ENCODE peak calls at places on chromosomes 13 and 19, in eight cellular contexts. I, W, Q, Y, R, H, D and E are unnamed samples.

GRCh38 chr13:76846363-76846762 is 39.8 kb downstream of the KCTD12 start:
- DNase-seq in I (no peak), W (no peak), Q (no peak), Y (no peak), R (no peak), H (no peak), D (no peak), E (no peak)

GRCh38 chr13:50244913-50245574 is 229.8 kb downstream of the KCNRG start:
- DNase-seq in I (peak; percentile 80), W (peak; percentile 55), Q (peak; percentile 48), Y (peak; percentile 90), R (peak; percentile 6), H (peak; percentile 80), D (no peak), E (peak; percentile 65)

GRCh38 chr13:31380728-31381127 is 181.0 kb downstream of the B3GLCT start:
- DNase-seq in I (no peak), W (no peak), Q (no peak), Y (peak; percentile 6), R (no peak), H (no peak), D (no peak), E (no peak)

GRCh38 chr19:42293539-42293938 is 8.4 kb upstream of the PRR19 start:
- DNase-seq in I (no peak), W (no peak), Q (no peak), Y (no peak), R (no peak), H (peak; percentile 29), D (no peak), E (no peak)

GRCh38 chr13:48661112-48661511 is 7.4 kb downstream of the CYSLTR2 start:
- DNase-seq in I (no peak), W (no peak), Q (no peak), Y (no peak), R (no peak), H (no peak), D (no peak), E (no peak)

GRCh38 chr13:41019027-41019487 is at the start of gene ELF1:
- DNase-seq in I (peak; percentile 34), W (peak; percentile 57), Q (peak; percentile 45), Y (peak; percentile 72), R (peak; percentile 87), H (peak; percentile 67), D (peak; percentile 41), E (peak; percentile 88)

GRCh38 chr19:2454199-2454961 is 2.4 kb downstream of the LMNB2 start:
- DNase-seq in I (no peak), W (no peak), Q (no peak), Y (no peak), R (no peak), H (no peak), D (no peak), E (no peak)

GRCh38 chr19:2812414-2813234 is 7.0 kb upstream of the ZNF554 start:
- DNase-seq in I (no peak), W (no peak), Q (no peak), Y (no peak), R (no peak), H (no peak), D (no peak), E (no peak)

GRCh38 chr13:23407996-23408395 is 25.5 kb downstream of the SACS start:
- DNase-seq in I (no peak), W (no peak), Q (no peak), Y (no peak), R (no peak), H (no peak), D (no peak), E (no peak)

GRCh38 chr13:111114362-111115050 is 604 bp upstream of the ARHGEF7 start:
- DNase-seq in I (peak; percentile 50), W (peak; percentile 15), Q (peak; percentile 66), Y (peak; percentile 32), R (no peak), H (peak; percentile 44), D (no peak), E (no peak)

GRCh38 chr13:39588384-39588783 is 14.6 kb downstream of the LHFPL6 start:
- DNase-seq in I (no peak), W (no peak), Q (no peak), Y (no peak), R (no peak), H (no peak), D (no peak), E (no peak)

GRCh38 chr19:16892868-16893685 is 4.3 kb downstream of the F2RL3 start:
- DNase-seq in I (no peak), W (no peak), Q (no peak), Y (no peak), R (no peak), H (no peak), D (no peak), E (no peak)

GRCh38 chr19:42332059-42332458 is 6.6 kb downstream of the MEGF8 start:
- DNase-seq in I (no peak), W (no peak), Q (no peak), Y (no peak), R (no peak), H (no peak), D (no peak), E (no peak)

GRCh38 chr19:17777840-17778620 is 16.9 kb upstream of the B3GNT3 start:
- DNase-seq in I (peak; percentile 64), W (no peak), Q (peak; percentile 95), Y (peak; percentile 44), R (peak; percentile 38), H (peak; percentile 79), D (no peak), E (no peak)

GRCh38 chr13:42808572-42808971 is 27.2 kb downstream of the FAM216B start:
- DNase-seq in I (no peak), W (no peak), Q (no peak), Y (no peak), R (no peak), H (no peak), D (no peak), E (no peak)

GRCh38 chr19:7860902-7861618 is 13.1 kb downstream of the PRR36 start:
- DNase-seq in I (no peak), W (no peak), Q (no peak), Y (no peak), R (no peak), H (no peak), D (no peak), E (no peak)

GRCh38 chr19:40740747-40741146 is 9.5 kb downstream of the ACTMAP start:
- DNase-seq in I (peak; percentile 74), W (no peak), Q (no peak), Y (no peak), R (no peak), H (no peak), D (no peak), E (no peak)

GRCh38 chr13:102402292-102402691 is 444 bp upstream of the FGF14 start:
- DNase-seq in I (no peak), W (peak; percentile 56), Q (peak; percentile 18), Y (no peak), R (no peak), H (peak; percentile 75), D (no peak), E (no peak)

GRCh38 chr19:18996796-18997394 is 36.4 kb downstream of the SUGP2 start:
- DNase-seq in I (no peak), W (no peak), Q (no peak), Y (no peak), R (no peak), H (no peak), D (no peak), E (no peak)

GRCh38 chr19:46660008-46660517 is 919 bp downstream of the DACT3 start:
- DNase-seq in I (peak; percentile 35), W (no peak), Q (no peak), Y (no peak), R (no peak), H (peak; percentile 38), D (no peak), E (no peak)

GRCh38 chr19:5578094-5578846 is 10.5 kb upstream of the TINCR start:
- DNase-seq in I (peak; percentile 94), W (peak; percentile 40), Q (peak; percentile 50), Y (peak; percentile 38), R (peak; percentile 73), H (peak; percentile 85), D (peak; percentile 54), E (no peak)

GRCh38 chr19:17681505-17682125 is 6.5 kb downstream of the UNC13A start:
- DNase-seq in I (peak; percentile 74), W (peak; percentile 17), Q (peak; percentile 60), Y (peak; percentile 30), R (peak; percentile 60), H (peak; percentile 67), D (no peak), E (no peak)

GRCh38 chr19:38452430-38453366 is 19.2 kb downstream of the RYR1 start:
- DNase-seq in I (no peak), W (no peak), Q (peak; percentile 93), Y (no peak), R (peak; percentile 16), H (peak; percentile 63), D (no peak), E (no peak)

GRCh38 chr19:49592486-49593232 is 1.7 kb downstream of the PRR12 start:
- DNase-seq in I (no peak), W (no peak), Q (peak; percentile 44), Y (no peak), R (peak; percentile 16), H (peak; percentile 48), D (no peak), E (no peak)

GRCh38 chr19:1467512-1468273 is 11.3 kb downstream of the C19orf25 start:
- DNase-seq in I (no peak), W (no peak), Q (no peak), Y (no peak), R (no peak), H (no peak), D (no peak), E (no peak)

GRCh38 chr19:40363128-40363527 is 14.6 kb downstream of the PLD3 start:
- DNase-seq in I (no peak), W (no peak), Q (no peak), Y (no peak), R (no peak), H (no peak), D (no peak), E (no peak)

GRCh38 chr13:40941581-40941980 is 77.5 kb downstream of the ELF1 start:
- DNase-seq in I (no peak), W (no peak), Q (no peak), Y (no peak), R (no peak), H (no peak), D (no peak), E (no peak)